ENCODE peak calls at places on chromosomes 5 and 9, in eight cellular contexts. F, L, M, E, A, J, O and X are unnamed samples.
A peak's percentile ranks its signal among the peaks of the same experiment; 100 is the strongest.

GRCh38 chr5:43042626-43043399 is 2.7 kb upstream of the ANXA2R start:
- DNase-seq in F (peak; percentile 59), L (peak; percentile 77), M (peak; percentile 69), E (no peak), A (peak; percentile 93), J (no peak), O (peak; percentile 85), X (no peak)

GRCh38 chr5:108481355-108481931 is 99.5 kb upstream of the FBXL17 start:
- DNase-seq in F (no peak), L (no peak), M (no peak), E (no peak), A (no peak), J (peak; percentile 5), O (no peak), X (no peak)

GRCh38 chr5:132059696-132060500 is 557 bp upstream of the IL3 start:
- DNase-seq in F (peak; percentile 19), L (no peak), M (peak; percentile 2), E (peak; percentile 47), A (peak; percentile 63), J (no peak), O (peak; percentile 35), X (no peak)

GRCh38 chr5:164627051-164627450 is 1121.6 kb downstream of the MAT2B start:
- DNase-seq in F (no peak), L (no peak), M (no peak), E (no peak), A (no peak), J (no peak), O (no peak), X (no peak)

GRCh38 chr5:121968910-121969607 is 7.3 kb downstream of the SRFBP1 start:
- DNase-seq in F (no peak), L (no peak), M (no peak), E (no peak), A (no peak), J (no peak), O (no peak), X (no peak)

GRCh38 chr5:93294184-93294583 is 286.8 kb downstream of the NR2F1-AS1 start:
- DNase-seq in F (no peak), L (no peak), M (no peak), E (no peak), A (no peak), J (no peak), O (no peak), X (no peak)

GRCh38 chr5:173882632-173883031 is 5.5 kb upstream of the CPEB4 start:
- DNase-seq in F (no peak), L (no peak), M (no peak), E (no peak), A (no peak), J (no peak), O (no peak), X (no peak)

GRCh38 chr9:37325778-37326177 is 96.7 kb upstream of the GRHPR start:
- DNase-seq in F (no peak), L (no peak), M (no peak), E (no peak), A (no peak), J (no peak), O (no peak), X (no peak)

GRCh38 chr5:175329976-175330375 is 114.0 kb downstream of the DRD1 start:
- DNase-seq in F (no peak), L (no peak), M (no peak), E (no peak), A (no peak), J (no peak), O (no peak), X (no peak)

GRCh38 chr9:94126844-94127243 is 42.6 kb downstream of the PTPDC1 start:
- DNase-seq in F (no peak), L (no peak), M (no peak), E (no peak), A (no peak), J (no peak), O (no peak), X (no peak)

GRCh38 chr5:140969880-140970279 is 3.6 kb downstream of the PCDHAC2 start:
- DNase-seq in F (no peak), L (no peak), M (no peak), E (no peak), A (no peak), J (no peak), O (no peak), X (no peak)

GRCh38 chr9:137893670-137894069 is 16.1 kb downstream of the CACNA1B start:
- DNase-seq in F (no peak), L (no peak), M (no peak), E (no peak), A (no peak), J (no peak), O (no peak), X (no peak)

GRCh38 chr9:31519826-31520225 is 864.6 kb upstream of the ACO1 start:
- DNase-seq in F (no peak), L (no peak), M (no peak), E (no peak), A (no peak), J (no peak), O (no peak), X (no peak)

GRCh38 chr5:119427052-119427451 is 25.2 kb upstream of the HSD17B4 start:
- DNase-seq in F (no peak), L (no peak), M (no peak), E (no peak), A (no peak), J (no peak), O (no peak), X (no peak)

GRCh38 chr9:16368425-16369087 is 501.9 kb downstream of the BNC2 start:
- DNase-seq in F (no peak), L (no peak), M (no peak), E (no peak), A (no peak), J (no peak), O (no peak), X (no peak)

GRCh38 chr9:27792971-27793689 is 219.8 kb upstream of the C9orf72 start:
- DNase-seq in F (no peak), L (no peak), M (no peak), E (no peak), A (no peak), J (no peak), O (no peak), X (no peak)

GRCh38 chr5:163614787-163615186 is 109.4 kb downstream of the MAT2B start:
- DNase-seq in F (no peak), L (no peak), M (no peak), E (no peak), A (no peak), J (no peak), O (no peak), X (no peak)

GRCh38 chr5:61969347-61969746 is 336.7 kb upstream of the KIF2A start:
- DNase-seq in F (no peak), L (no peak), M (no peak), E (no peak), A (no peak), J (no peak), O (no peak), X (no peak)

GRCh38 chr5:73388371-73388684 is 60.2 kb downstream of the FOXD1 start:
- DNase-seq in F (no peak), L (no peak), M (no peak), E (no peak), A (no peak), J (no peak), O (no peak), X (no peak)

GRCh38 chr9:73081979-73082657 is 69.5 kb upstream of the ANXA1 start:
- DNase-seq in F (no peak), L (no peak), M (no peak), E (no peak), A (no peak), J (no peak), O (no peak), X (no peak)

GRCh38 chr5:173235499-173236394 is 741 bp upstream of the NKX2-5 start:
- DNase-seq in F (no peak), L (no peak), M (no peak), E (no peak), A (peak; percentile 62), J (no peak), O (no peak), X (no peak)

GRCh38 chr9:123261006-123261677 is 7.2 kb downstream of the STRBP start:
- DNase-seq in F (no peak), L (no peak), M (no peak), E (no peak), A (no peak), J (no peak), O (no peak), X (no peak)
- TF ChIP-seq POLR2A in F (no peak), L (no peak), M (no peak), E (no peak), A (no peak), J (no peak), O (no peak), X (no peak)

GRCh38 chr5:178463321-178464155 is 126.7 kb downstream of the COL23A1 start:
- DNase-seq in F (peak; percentile 18), L (no peak), M (no peak), E (no peak), A (no peak), J (no peak), O (no peak), X (no peak)
- TF ChIP-seq POLR2AphosphoS5 in F (no peak), L (no peak), M (no peak), E (no peak), A (no peak), J (no peak), O (no peak), X (no peak)

DNA sequence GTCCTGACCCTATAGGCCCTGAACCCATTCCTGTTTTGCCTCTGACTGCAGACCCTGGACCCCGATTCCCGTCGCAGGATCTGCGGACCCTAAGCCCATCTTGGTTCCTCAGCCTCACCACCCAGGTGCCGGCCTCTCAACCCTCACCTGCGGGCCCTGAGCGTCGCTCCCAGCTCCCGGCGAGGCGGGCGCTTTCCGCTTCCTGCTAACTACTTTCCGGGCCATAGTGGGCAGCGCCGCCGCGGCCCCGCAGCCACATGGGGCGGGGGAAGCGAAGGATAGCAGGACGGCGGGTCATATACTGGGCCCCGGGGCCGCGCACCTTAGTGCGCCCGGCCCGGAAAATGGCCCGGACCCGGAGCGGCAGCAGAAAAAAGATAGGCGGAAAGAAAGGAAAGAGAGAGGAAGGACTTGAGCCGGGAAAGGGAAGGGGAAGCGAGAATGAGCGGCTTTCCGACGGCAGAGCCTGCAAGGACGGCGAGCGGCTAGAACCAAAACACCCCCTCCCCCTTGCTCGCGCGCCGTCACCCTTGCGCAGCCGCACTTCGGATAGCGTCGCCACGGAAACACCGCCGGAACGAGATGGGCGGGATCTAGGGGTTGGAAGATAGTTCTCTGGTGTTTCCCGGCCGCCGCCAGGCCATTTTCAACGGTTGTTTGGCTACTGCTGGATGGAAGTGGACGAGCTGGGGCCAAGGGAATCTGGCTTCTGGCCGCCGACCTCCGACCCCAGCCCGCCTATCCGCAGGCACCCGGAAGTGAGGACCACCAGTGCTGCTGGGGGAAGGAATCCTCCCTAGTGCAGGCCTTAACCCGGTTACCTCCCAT is at the start of gene DCAF12:
- DNase-seq in F (peak; percentile 92), L (peak; percentile 84), M (peak; percentile 93), E (peak; percentile 91), A (peak; percentile 96), J (peak; percentile 64), O (peak; percentile 95), X (peak; percentile 98)
- TF ChIP-seq CTCF in F (no peak), L (no peak), M (no peak), E (no peak), A (no peak), J (no peak), O (no peak), X (no peak)

GRCh38 chr5:95858661-95859326 is 36.3 kb upstream of the GLRX start:
- DNase-seq in F (peak; percentile 90), L (peak; percentile 80), M (peak; percentile 89), E (peak; percentile 90), A (peak; percentile 98), J (peak; percentile 82), O (peak; percentile 96), X (peak; percentile 98)
- TF ChIP-seq POLR2A in F (no peak), L (peak; percentile 36), M (no peak), E (no peak), A (no peak), J (no peak), O (no peak), X (no peak)

GRCh38 chr5:151051066-151051930 is 29.5 kb downstream of the TNIP1 start:
- DNase-seq in F (peak; percentile 87), L (peak; percentile 68), M (peak; percentile 89), E (peak; percentile 77), A (peak; percentile 91), J (peak; percentile 63), O (peak; percentile 92), X (no peak)
- TF ChIP-seq POLR2AphosphoS5 in F (peak; percentile 69), L (peak; percentile 32), M (no peak), E (peak; percentile 51), A (no peak), J (no peak), O (no peak), X (peak; percentile 43)